ENCODE peak calls at places on chromosomes 6 and 20, in four cellular contexts. H, V, O and G are unnamed samples.

GRCh38 chr6:2505624-2506023 is 245.1 kb downstream of the MYLK4 start:
- DNase-seq in H (no peak), V (no peak), O (no peak), G (no peak)

GRCh38 chr6:16712931-16713484 is 48.3 kb downstream of the ATXN1 start:
- DNase-seq in V (peak; percentile 70), H (peak; percentile 39), O (no peak), G (no peak)

GRCh38 chr20:24502661-24503060 is 33.2 kb downstream of the SYNDIG1 start:
- DNase-seq in O (no peak), H (no peak), V (no peak), G (no peak)

GRCh38 chr6:73263570-73263909 is 544 bp upstream of the KHDC1 start:
- DNase-seq in H (no peak), V (no peak), O (no peak), G (no peak)

GRCh38 chr20:36342721-36343120 is 36.6 kb downstream of the DLGAP4 start:
- DNase-seq in H (no peak), V (no peak), O (no peak), G (peak; percentile 25)

GRCh38 chr20:610130-611046 is at the start of gene TCF15:
- DNase-seq in H (peak; percentile 53), O (no peak), V (no peak), G (no peak)

GRCh38 chr6:139943391-139943790 is 568.9 kb upstream of the CITED2 start:
- DNase-seq in H (no peak), V (no peak), O (no peak), G (no peak)

GRCh38 chr20:37619496-37619895 is 74.3 kb upstream of the CTNNBL1 start:
- DNase-seq in H (no peak), O (no peak), V (no peak), G (no peak)

GRCh38 chr6:74277749-74278148 is 581.7 kb downstream of the CD109 start:
- DNase-seq in H (no peak), V (no peak), O (no peak), G (no peak)

GRCh38 chr6:155224031-155224451 is 39.8 kb upstream of the CLDN20 start:
- DNase-seq in O (no peak), V (no peak), H (no peak), G (no peak)

GRCh38 chr6:90537723-90538407 is 49.0 kb downstream of the MAP3K7 start:
- DNase-seq in H (no peak), O (no peak), V (no peak), G (no peak)

GRCh38 chr6:10434235-10434634 is 19.4 kb upstream of the TFAP2A start:
- DNase-seq in O (no peak), V (no peak), H (no peak), G (no peak)

GRCh38 chr6:49269190-49269589 is 193.9 kb downstream of the MMUT start:
- DNase-seq in O (no peak), V (no peak), H (no peak), G (no peak)

GRCh38 chr6:2209226-2209809 is 36.1 kb downstream of the GMDS start:
- DNase-seq in O (no peak), V (no peak), H (no peak), G (no peak)

GRCh38 chr6:34572585-34572984 is 16.5 kb upstream of the SPDEF start:
- DNase-seq in H (no peak), V (no peak), O (no peak), G (no peak)

GRCh38 chr6:169825558-169826225 is 74.3 kb downstream of the ERMARD start:
- DNase-seq in O (no peak), V (no peak), H (no peak), G (peak; percentile 55)

GRCh38 chr20:60784321-60784720 is 467.7 kb upstream of the CDH4 start:
- DNase-seq in H (no peak), O (no peak), V (no peak), G (no peak)

GRCh38 chr6:3559561-3559960 is 102.7 kb upstream of the SLC22A23 start:
- DNase-seq in H (no peak), O (no peak), V (no peak), G (no peak)

GRCh38 chr6:158373209-158373608 is 60.9 kb downstream of the TULP4 start:
- DNase-seq in H (no peak), V (no peak), O (no peak), G (no peak)

GRCh38 chr6:26020983-26021349 is 58.4 kb downstream of the TRIM38 start:
- DNase-seq in V (peak; percentile 84), H (peak; percentile 62), O (peak; percentile 81), G (peak; percentile 88)

GRCh38 chr20:31472395-31473330 is 2.3 kb downstream of the DEFB124 start:
- DNase-seq in V (no peak), O (no peak), H (no peak), G (no peak)

GRCh38 chr6:17741507-17741906 is 34.8 kb upstream of the NUP153 start:
- DNase-seq in O (no peak), H (no peak), V (no peak), G (no peak)

GRCh38 chr20:20547221-20547875 is 165.1 kb downstream of the RALGAPA2 start:
- DNase-seq in O (no peak), H (no peak), V (no peak), G (no peak)

GRCh38 chr20:23165307-23165750 is 79.2 kb upstream of the CD93 start:
- DNase-seq in H (no peak), V (no peak), O (peak; percentile 54), G (no peak)

GRCh38 chr6:166365221-166365620 is 17.5 kb downstream of the MPC1 start:
- DNase-seq in V (no peak), H (no peak), O (no peak), G (no peak)

GRCh38 chr6:151475653-151476523 is 17.9 kb upstream of the CCDC170 start:
- DNase-seq in O (no peak), H (peak; percentile 23), V (no peak), G (no peak)

GRCh38 chr20:38885357-38885756 is 40.9 kb upstream of the FAM83D start:
- DNase-seq in O (no peak), H (no peak), V (no peak), G (peak; percentile 11)

DNA sequence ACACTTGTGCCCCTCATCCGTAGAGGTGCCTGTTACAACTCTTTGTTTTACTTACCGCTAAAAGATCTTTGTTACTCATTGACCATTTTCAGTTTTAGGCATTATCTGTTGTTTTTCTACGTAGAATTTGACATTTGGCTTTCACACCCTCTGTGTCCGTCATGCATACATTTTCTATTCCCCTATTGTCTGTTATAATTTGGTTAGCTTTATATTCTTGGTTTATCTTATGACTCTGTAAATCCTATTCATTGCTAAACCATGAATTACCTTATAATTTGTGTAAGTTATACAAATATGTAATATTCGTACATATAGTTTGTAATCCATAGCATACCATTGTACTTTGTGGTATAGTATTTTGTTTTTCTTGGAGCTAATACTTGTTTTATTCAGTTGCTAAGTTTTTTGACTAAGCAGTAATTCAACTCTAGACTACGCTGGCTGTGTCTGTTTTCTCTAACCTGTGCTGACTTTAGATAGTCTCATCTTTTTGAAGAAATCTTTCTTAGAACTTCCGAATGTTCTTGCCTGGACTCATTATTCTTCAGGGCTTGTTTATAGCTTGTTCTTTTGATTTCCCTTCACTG is 21.8 kb downstream of the CDC5L start:
- DNase-seq in O (no peak), H (no peak), V (no peak), G (no peak)
- H3K36me3 ChIP-seq in O (peaks cover 81% of the 10 kb centered on the region), H (peaks cover 9% of the 10 kb centered on the region), V (peaks cover 21% of the 10 kb centered on the region), G (peaks cover 58% of the 10 kb centered on the region)

DNA sequence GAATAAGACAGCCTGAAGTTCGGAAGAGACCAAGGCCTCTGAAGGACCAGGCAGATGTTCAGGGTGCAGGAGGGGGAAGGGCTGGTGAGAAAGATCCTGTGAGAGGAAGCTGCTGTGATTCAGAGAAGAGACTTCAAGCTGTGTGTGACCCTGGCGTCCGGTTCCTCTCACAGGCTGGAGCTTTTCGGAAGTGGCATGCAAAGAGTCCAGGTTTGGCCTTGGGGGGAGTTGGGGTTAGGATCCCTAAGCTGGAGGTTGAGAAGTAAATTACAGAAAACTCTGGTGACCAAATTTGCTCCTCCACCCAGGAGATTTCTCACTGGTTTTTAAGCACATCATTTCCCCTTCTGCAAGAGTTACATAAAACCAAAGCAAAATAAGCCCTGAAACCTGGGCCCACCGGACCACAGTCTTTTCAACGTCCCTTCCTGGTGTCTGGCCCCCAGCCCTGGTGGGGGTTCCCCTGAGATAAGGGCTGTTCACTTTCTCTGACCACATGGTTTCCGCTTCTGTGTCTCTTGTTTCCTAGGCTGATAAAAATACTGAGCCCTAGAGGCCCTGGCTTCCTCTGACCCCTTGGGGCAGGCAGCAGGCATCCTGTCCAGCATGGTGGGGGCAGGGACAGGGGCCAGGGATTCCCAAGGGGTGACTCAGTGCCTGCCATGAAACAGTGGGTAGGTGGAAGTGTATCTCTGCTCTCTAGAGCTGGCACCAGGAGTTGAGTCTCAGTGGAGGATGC is 12.0 kb upstream of the LTA start:
- DNase-seq in H (peak; percentile 62), V (peak; percentile 73), O (peak; percentile 75), G (peak; percentile 94)
- H3K4me1 ChIP-seq in H (peaks cover 22% of the 10 kb centered on the region), V (peaks cover 11% of the 10 kb centered on the region), O (no peaks in the 10 kb centered on the region), G (peaks cover 87% of the 10 kb centered on the region)

GRCh38 chr6:104941694-104942177 is 15.2 kb upstream of the LIN28B start:
- DNase-seq in H (no peak), V (no peak), O (no peak), G (no peak)
- TF ChIP-seq CTCF in H (no peak), V (no peak), O (no peak), G (no peak)

GRCh38 chr20:62893700-62894099 is 32.1 kb upstream of the TCFL5 start:
- DNase-seq in V (no peak), O (no peak), H (no peak), G (no peak)
- H3K36me3 ChIP-seq in V (peaks cover 54% of the 10 kb centered on the region), O (peaks cover 83% of the 10 kb centered on the region), H (peaks cover 23% of the 10 kb centered on the region), G (peaks cover 83% of the 10 kb centered on the region)